ENCODE peak calls at places on chromosome 5, in ten cellular contexts. X is K562; W is IMR-90; O is naive thymus-derived CD4-positive, alpha-beta T cell; G is astrocyte; M is PC-9; A is fibroblast of lung; K is aorta; P is heart right ventricle; S is WERI-Rb-1. C is an unnamed sample.

GRCh38 chr5:41748631-41749030 is 121.6 kb downstream of the OXCT1 start:
- DNase-seq in X (no peak), W (peak; percentile 50), O (no peak), G (peak; percentile 78), M (peak; percentile 56), A (peak; percentile 79), K (no peak), P (no peak), S (no peak), C (no peak)

GRCh38 chr5:154349621-154350020 is 96.2 kb upstream of the SAP30L start:
- DNase-seq in X (no peak), W (peak; percentile 47), O (no peak), G (no peak), M (no peak), A (peak; percentile 24), K (no peak), P (no peak), S (no peak), C (no peak)

GRCh38 chr5:136998864-136999263 is 500.3 kb downstream of the SPOCK1 start:
- DNase-seq in X (no peak), W (no peak), O (no peak), G (no peak), M (no peak), A (no peak), K (no peak), P (no peak), S (no peak), C (no peak)

GRCh38 chr5:3359642-3360041 is 236.0 kb upstream of the IRX1 start:
- DNase-seq in X (no peak), W (no peak), O (no peak), G (no peak), M (no peak), A (no peak), K (no peak), P (no peak), S (no peak), C (no peak)

GRCh38 chr5:135326296-135327240 is 72.5 kb downstream of the MACROH2A1 start:
- DNase-seq in X (no peak), W (no peak), O (no peak), G (no peak), M (no peak), A (no peak), K (no peak), P (no peak), S (no peak), C (no peak)

GRCh38 chr5:106476630-106477029 is 1194.1 kb downstream of the EFNA5 start:
- DNase-seq in X (no peak), W (no peak), O (no peak), G (no peak), M (no peak), A (no peak), K (no peak), P (no peak), S (no peak), C (no peak)

GRCh38 chr5:148120317-148120716 is 48.0 kb upstream of the SPINK14 start:
- DNase-seq in X (no peak), W (no peak), O (no peak), G (no peak), M (no peak), A (no peak), K (no peak), P (no peak), S (no peak), C (no peak)

GRCh38 chr5:31824886-31825774 is 186.2 kb downstream of the PDZD2 start:
- DNase-seq in X (no peak), W (peak; percentile 59), O (peak; percentile 29), G (peak; percentile 26), M (no peak), A (peak; percentile 42), K (no peak), P (peak; percentile 61), S (peak; percentile 72), C (peak; percentile 32)

GRCh38 chr5:97355775-97356174 is 172.7 kb upstream of the RIOK2 start:
- DNase-seq in X (no peak), W (no peak), O (no peak), G (no peak), M (no peak), A (no peak), K (no peak), P (no peak), S (no peak), C (no peak)

GRCh38 chr5:34699155-34700077 is 43.3 kb downstream of the RAI14 start:
- DNase-seq in X (peak; percentile 95), W (no peak), O (no peak), G (no peak), M (no peak), A (no peak), K (no peak), P (no peak), S (no peak), C (no peak)

GRCh38 chr5:80711938-80712337 is 57.2 kb upstream of the DHFR start:
- DNase-seq in X (no peak), W (peak; percentile 34), O (no peak), G (no peak), M (no peak), A (peak; percentile 19), K (no peak), P (no peak), S (peak; percentile 83), C (peak; percentile 20)

GRCh38 chr5:170265527-170265926 is 32.0 kb downstream of the LCP2 start:
- DNase-seq in X (no peak), W (no peak), O (no peak), G (peak; percentile 3), M (no peak), A (peak; percentile 14), K (peak; percentile 71), P (peak; percentile 56), S (no peak), C (no peak)

GRCh38 chr5:177147239-177147638 is 13.7 kb downstream of the NSD1 start:
- DNase-seq in X (no peak), W (peak; percentile 63), O (no peak), G (peak; percentile 28), M (no peak), A (peak; percentile 44), K (no peak), P (no peak), S (no peak), C (peak; percentile 41)
- H3K36me3 ChIP-seq in X (peaks cover 74% of the 10 kb centered on the region), W (peaks cover 25% of the 10 kb centered on the region), O (peaks cover 47% of the 10 kb centered on the region), G (peaks cover 13% of the 10 kb centered on the region), M (peaks cover 24% of the 10 kb centered on the region), A (peaks cover 4% of the 10 kb centered on the region), K (peaks cover 3% of the 10 kb centered on the region), P (peaks cover 23% of the 10 kb centered on the region), S (peaks cover 5% of the 10 kb centered on the region), C (peaks cover 84% of the 10 kb centered on the region)

GRCh38 chr5:88880196-88880595 is 2.8 kb downstream of the MEF2C start:
- DNase-seq in X (no peak), W (no peak), O (no peak), G (no peak), M (no peak), A (no peak), K (no peak), P (no peak), S (no peak), C (no peak)
- H3K4me3 ChIP-seq in X (peak overlapping the region; percentile 22), W (no peak overlapping the region), O (no peak overlapping the region), G (no peak overlapping the region), M (no peak overlapping the region), A (no peak overlapping the region), K (peak overlapping the region; percentile 96), P (peak overlapping the region; percentile 5), S (no peak overlapping the region), C (peak overlapping the region; percentile 73)

GRCh38 chr5:2187156-2187555 is 304.4 kb upstream of the IRX4 start:
- DNase-seq in X (no peak), W (no peak), O (no peak), G (no peak), M (no peak), A (no peak), K (no peak), P (no peak), S (no peak), C (no peak)

GRCh38 chr5:2188137-2188536 is 305.4 kb upstream of the IRX4 start:
- DNase-seq in X (no peak), W (no peak), O (no peak), G (no peak), M (no peak), A (no peak), K (no peak), P (no peak), S (no peak), C (no peak)

GRCh38 chr5:2190549-2190948 is 307.8 kb upstream of the IRX4 start:
- DNase-seq in X (no peak), W (no peak), O (no peak), G (no peak), M (no peak), A (no peak), K (no peak), P (no peak), S (no peak), C (no peak)

GRCh38 chr5:2187687-2188086 is 305.0 kb upstream of the IRX4 start:
- DNase-seq in X (no peak), W (no peak), O (no peak), G (no peak), M (no peak), A (no peak), K (no peak), P (no peak), S (no peak), C (no peak)

DNA sequence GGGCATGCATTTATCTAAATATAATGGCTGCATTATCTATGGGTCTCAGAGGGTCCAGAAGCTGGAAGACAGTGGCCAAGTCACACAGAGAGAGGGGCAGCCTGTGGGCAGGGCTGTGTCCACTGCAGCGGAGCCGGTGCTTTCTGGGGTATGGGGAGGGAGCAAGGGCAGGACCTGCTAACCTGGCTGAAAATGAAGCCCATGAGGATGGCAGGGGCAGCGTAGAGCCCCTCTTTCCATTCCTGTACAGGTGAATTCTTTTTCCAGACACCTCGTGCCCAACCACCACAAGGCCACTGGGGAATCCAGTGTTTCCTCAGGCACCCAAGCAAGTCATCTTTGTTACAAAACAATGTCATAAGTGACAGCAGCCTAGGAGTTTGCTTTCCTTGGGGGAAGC is 305.9 kb upstream of the IRX4 start:
- DNase-seq in X (no peak), W (no peak), O (no peak), G (no peak), M (no peak), A (no peak), K (no peak), P (no peak), S (no peak), C (no peak)
- H3K27me3 ChIP-seq in X (peaks cover 10% of the 10 kb centered on the region), W (no peaks in the 10 kb centered on the region), O (no peaks in the 10 kb centered on the region), G (no peaks in the 10 kb centered on the region), M (peaks cover 100% of the 10 kb centered on the region), A (no peaks in the 10 kb centered on the region), K (no peaks in the 10 kb centered on the region), P (no peaks in the 10 kb centered on the region), S (peaks cover 97% of the 10 kb centered on the region), C (peaks cover 12% of the 10 kb centered on the region)

DNA sequence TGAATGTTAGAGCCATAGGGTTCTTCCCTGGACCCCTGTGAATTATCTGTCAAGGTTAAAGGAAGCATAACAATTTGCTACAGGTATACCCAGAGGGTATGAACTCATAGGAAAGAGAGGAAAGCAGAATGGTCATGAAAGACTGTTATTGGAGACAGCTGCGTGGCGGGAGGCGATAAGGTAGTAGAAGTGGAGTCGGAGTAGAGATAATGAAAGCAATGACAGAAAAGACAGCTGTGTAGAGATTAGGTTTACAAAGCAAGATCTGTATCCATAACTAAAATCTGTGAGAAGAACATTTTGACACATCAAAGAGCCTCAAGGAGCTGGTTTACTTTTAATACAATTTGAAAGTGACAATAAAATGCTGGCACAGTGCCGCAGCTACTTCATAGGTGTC is 603.9 kb downstream of the CDH12 start:
- DNase-seq in X (no peak), W (no peak), O (no peak), G (no peak), M (no peak), A (no peak), K (no peak), P (no peak), S (no peak), C (no peak)
- H3K36me3 ChIP-seq in X (no peaks in the 10 kb centered on the region), W (no peaks in the 10 kb centered on the region), O (no peaks in the 10 kb centered on the region), G (no peaks in the 10 kb centered on the region), M (no peaks in the 10 kb centered on the region), A (no peaks in the 10 kb centered on the region), K (no peaks in the 10 kb centered on the region), P (no peaks in the 10 kb centered on the region), S (no peaks in the 10 kb centered on the region), C (no peaks in the 10 kb centered on the region)

C was measured in MG63.